ENCODE peak calls at places on chromosomes 1 and 21, in five cellular contexts. R, F, H, K and G are unnamed samples. For H3K4me1, the result is how much of the 10 kb centered on the place peaks cover.

GRCh38 chr21:45537746-45538291 is 4.4 kb downstream of the SLC19A1 start:
- DNase-seq in R (no peak), F (no peak), H (peak), K (no peak), G (no peak)

GRCh38 chr1:158008630-158009029 is 15.2 kb downstream of the KIRREL1 start:
- DNase-seq in R (no peak), F (no peak), H (no peak), K (no peak), G (no peak)

GRCh38 chr1:33815061-33815460 is 48.8 kb upstream of the HMGB4 start:
- DNase-seq in R (no peak), F (no peak), H (no peak), K (no peak), G (no peak)

GRCh38 chr1:54794401-54795099 is 6.6 kb downstream of the TTC22 start:
- DNase-seq in R (no peak), F (no peak), H (no peak), K (no peak), G (no peak)

GRCh38 chr1:37509181-37509580 is 5.4 kb downstream of the MEAF6 start:
- DNase-seq in R (no peak), F (peak), H (no peak), K (no peak), G (no peak)

GRCh38 chr1:187626056-187626455 is 797.3 kb downstream of the PLA2G4A start:
- DNase-seq in R (no peak), F (no peak), H (no peak), K (no peak), G (no peak)

GRCh38 chr1:201307239-201307638 is 23.9 kb downstream of the PKP1 start:
- DNase-seq in R (no peak), F (no peak), H (no peak), K (no peak), G (no peak)

GRCh38 chr1:206501881-206502280 is 5.5 kb upstream of the RASSF5 start:
- DNase-seq in R (no peak), F (no peak), H (no peak), K (no peak), G (no peak)

GRCh38 chr1:91502882-91503184 is 2.2 kb downstream of the CDC7 start:
- DNase-seq in R (no peak), F (no peak), H (no peak), K (no peak), G (no peak)

GRCh38 chr1:161367684-161368398 is at the start of gene CFAP126:
- DNase-seq in R (no peak), F (peak), H (peak), K (peak), G (no peak)

GRCh38 chr1:2629627-2630497 is 3.0 kb downstream of the MMEL1 start:
- DNase-seq in R (no peak), F (no peak), H (no peak), K (no peak), G (no peak)

GRCh38 chr1:48596036-48596435 is 124.0 kb upstream of the SPATA6 start:
- DNase-seq in R (no peak), F (peak), H (no peak), K (no peak), G (no peak)

GRCh38 chr21:14523234-14523633 is 22.9 kb downstream of the SAMSN1 start:
- DNase-seq in R (no peak), F (no peak), H (no peak), K (no peak), G (no peak)

GRCh38 chr21:27807596-27807995 is 840.7 kb upstream of the ADAMTS5 start:
- DNase-seq in R (no peak), F (no peak), H (no peak), K (no peak), G (no peak)

GRCh38 chr1:182677393-182678098 is 6.8 kb downstream of the RGS8 start:
- DNase-seq in R (no peak), F (no peak), H (no peak), K (peak), G (no peak)

GRCh38 chr1:231387770-231388669 is 34.1 kb downstream of the EGLN1 start:
- DNase-seq in R (no peak), F (no peak), H (no peak), K (no peak), G (no peak)

GRCh38 chr1:172537366-172537765 is 4.4 kb downstream of the SUCO start:
- DNase-seq in R (no peak), F (no peak), H (no peak), K (no peak), G (no peak)

GRCh38 chr1:67459068-67459467 is 28.9 kb upstream of the SERBP1 start:
- DNase-seq in R (no peak), F (peak), H (no peak), K (no peak), G (no peak)

GRCh38 chr1:88701275-88701674 is 17.2 kb downstream of the PKN2 start:
- DNase-seq in R (no peak), F (no peak), H (no peak), K (no peak), G (no peak)

GRCh38 chr1:151945725-151946365 is 36.5 kb upstream of the THEM4 start:
- DNase-seq in R (peak), F (peak), H (peak), K (no peak), G (no peak)

GRCh38 chr1:14783592-14783886 is 185.1 kb downstream of the KAZN start:
- DNase-seq in R (no peak), F (no peak), H (no peak), K (no peak), G (no peak)

GRCh38 chr1:69569281-69569970 is 1.7 kb downstream of the LRRC7 start:
- DNase-seq in R (no peak), F (peak), H (no peak), K (no peak), G (no peak)

GRCh38 chr1:238951809-238952208 is 434.6 kb upstream of the CHRM3 start:
- DNase-seq in R (no peak), F (peak), H (no peak), K (no peak), G (no peak)

GRCh38 chr21:26943916-26944315 is 23.0 kb downstream of the ADAMTS5 start:
- DNase-seq in R (no peak), F (no peak), H (no peak), K (no peak), G (no peak)

GRCh38 chr1:84374991-84375838 is 23.1 kb upstream of the DNASE2B start:
- DNase-seq in R (no peak), F (no peak), H (no peak), K (no peak), G (no peak)

GRCh38 chr1:39672551-39672947 is 642 bp upstream of the NT5C1A start:
- DNase-seq in R (no peak), F (peak), H (no peak), K (no peak), G (no peak)

GRCh38 chr1:154626456-154627246 is 18.7 kb upstream of the ADAR start:
- DNase-seq in R (no peak), F (no peak), H (no peak), K (no peak), G (no peak)

GRCh38 chr1:247296599-247297180 is 35.0 kb downstream of the ZNF496 start:
- DNase-seq in R (no peak), F (no peak), H (no peak), K (no peak), G (no peak)

GRCh38 chr1:108082741-108083562 is 117.2 kb downstream of the SLC25A24 start:
- DNase-seq in R (no peak), F (peak), H (no peak), K (no peak), G (no peak)

GRCh38 chr1:58090640-58091039 is 455.9 kb downstream of the OMA1 start:
- DNase-seq in R (no peak), F (no peak), H (no peak), K (no peak), G (no peak)

GRCh38 chr1:58084266-58084665 is 462.3 kb downstream of the OMA1 start:
- DNase-seq in R (no peak), F (no peak), H (no peak), K (no peak), G (no peak)

GRCh38 chr1:58095183-58095582 is 451.3 kb downstream of the OMA1 start:
- DNase-seq in R (no peak), F (peak), H (no peak), K (no peak), G (no peak)

DNA sequence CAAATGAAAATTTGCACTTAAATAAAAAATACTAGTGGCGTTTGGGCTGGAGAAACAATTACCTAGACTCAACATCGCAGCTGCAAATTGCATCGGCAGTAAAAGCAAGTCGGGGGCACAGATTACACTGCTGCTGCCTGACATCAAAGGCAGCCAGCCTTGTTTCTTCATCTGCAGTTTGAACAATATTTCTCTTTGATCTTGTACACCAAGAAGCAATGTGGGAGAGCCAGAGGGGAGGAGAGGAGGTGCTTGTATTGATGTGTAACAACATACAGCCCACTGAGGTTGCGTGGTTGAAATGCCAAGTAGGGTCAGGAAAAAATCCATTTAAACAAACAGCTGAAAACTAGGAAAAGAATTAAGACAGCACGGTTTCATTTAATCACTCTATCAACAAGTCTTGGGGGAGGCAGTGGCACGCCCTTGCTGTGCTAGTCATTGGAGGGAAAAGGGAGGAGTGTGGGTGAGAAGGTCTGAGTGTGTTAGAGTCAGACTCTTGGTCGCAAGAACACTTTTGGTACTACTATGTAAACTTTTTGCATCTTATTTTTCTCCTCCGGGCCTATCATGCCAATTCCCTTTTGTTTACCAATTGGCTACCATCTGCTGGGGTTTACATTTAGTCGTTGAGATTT is 456.5 kb downstream of the OMA1 start:
- DNase-seq in R (no peak), F (no peak), H (no peak), K (no peak), G (no peak)
- TF ChIP-seq CTCF in R (no peak), F (no peak), H (no peak), K (no peak), G (no peak)

DNA sequence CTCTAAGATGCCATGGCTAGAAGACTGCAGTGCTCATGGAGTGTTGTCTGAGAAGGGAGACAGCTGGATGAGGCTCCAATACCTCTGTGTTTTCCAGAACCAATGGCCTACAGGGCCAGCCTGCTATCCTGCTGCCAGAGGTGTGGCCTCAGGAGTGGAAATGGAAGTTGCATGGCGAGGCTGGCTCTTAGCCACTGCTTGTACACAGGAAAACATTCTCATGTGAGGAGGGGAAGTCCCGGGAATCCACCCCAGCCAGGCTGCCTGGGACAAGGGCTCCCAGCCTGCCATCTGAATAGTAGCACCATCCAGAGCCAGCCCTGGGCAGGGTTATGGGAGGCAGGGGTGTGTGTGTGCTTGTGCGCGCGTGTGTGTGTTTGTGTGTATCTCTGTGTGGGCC is 56.5 kb downstream of the SDC3 start:
- DNase-seq in R (no peak), F (no peak), H (peak), K (no peak), G (no peak)
- TF ChIP-seq POLR2AphosphoS5 in R (peak), F (no peak), H (no peak), K (no peak), G (no peak)

GRCh38 chr1:156709743-156710489 is 4.5 kb upstream of the CRABP2 start:
- DNase-seq in R (no peak), F (no peak), H (peak), K (no peak), G (peak)
- H3K4me1 ChIP-seq in R (half or more), F (half or more), H (half or more), K (under half), G (half or more)

GRCh38 chr1:51966559-51966958 is 23.9 kb downstream of the RAB3B start:
- DNase-seq in R (no peak), F (no peak), H (no peak), K (no peak), G (no peak)
- TF ChIP-seq CTCF in R (no peak), F (no peak), H (no peak), K (no peak), G (no peak)

DNA sequence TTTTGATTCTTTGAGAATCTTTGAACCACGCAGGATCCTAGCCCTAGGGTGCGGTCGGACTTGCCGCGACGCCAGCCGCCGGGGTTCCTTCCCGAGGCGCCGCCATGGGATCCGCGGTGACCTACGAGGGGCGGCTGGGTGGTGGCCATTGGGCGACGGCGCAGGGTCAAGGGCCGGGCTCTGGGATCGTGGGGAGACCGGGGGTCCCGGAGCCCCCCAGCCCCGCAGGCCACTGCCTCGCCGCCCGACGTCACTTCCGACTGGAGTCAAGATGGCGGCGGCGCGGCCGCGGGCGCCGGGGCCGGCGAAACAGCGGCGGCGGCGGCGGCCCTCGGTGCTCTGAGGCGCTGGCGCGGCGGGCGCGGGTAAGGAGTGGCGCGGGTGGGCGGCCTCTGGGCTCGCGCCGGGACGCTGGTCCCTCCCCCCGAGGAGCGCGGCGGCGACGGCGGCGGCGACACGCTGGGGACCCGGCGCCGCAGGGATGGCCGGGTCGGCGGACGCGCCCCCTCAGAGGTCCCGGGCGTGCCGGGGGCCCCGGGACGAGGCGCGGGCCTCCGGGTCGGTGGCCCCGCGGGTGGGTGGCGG is at the start of gene PRDM2:
- DNase-seq in R (no peak), F (peak), H (peak), K (no peak), G (no peak)
- TF ChIP-seq POLR2AphosphoS5 in R (no peak), F (no peak), H (no peak), K (no peak), G (peak)